ENCODE peak calls at places on chromosomes 13 and 19, in five cellular contexts. C, T, Q, A and B are unnamed samples.
A peak's percentile ranks its signal among the peaks of the same experiment; 100 is the strongest.

GRCh38 chr13:48000559-48001126 is 430 bp downstream of the SUCLA2 start:
- DNase-seq in C (no peak), A (no peak), T (peak; percentile 50), Q (peak; percentile 30), B (peak; percentile 0)

GRCh38 chr13:39405107-39405506 is 197.9 kb downstream of the LHFPL6 start:
- DNase-seq in Q (no peak), A (no peak), T (no peak), C (no peak), B (no peak)

GRCh38 chr19:48812094-48812929 is 1.5 kb upstream of the BCAT2 start:
- DNase-seq in C (peak; percentile 91), Q (peak; percentile 93), T (peak; percentile 97), A (peak; percentile 88), B (no peak)

GRCh38 chr19:32858559-32858958 is 11.0 kb downstream of the SLC7A9 start:
- DNase-seq in C (no peak), T (no peak), A (no peak), Q (no peak), B (no peak)

GRCh38 chr19:2168619-2169424 is 5.1 kb downstream of the DOT1L start:
- DNase-seq in Q (peak; percentile 96), T (no peak), A (peak; percentile 98), C (peak; percentile 96), B (peak; percentile 39)

GRCh38 chr19:40523322-40524047 is 53.2 kb upstream of the SHKBP1 start:
- DNase-seq in C (peak; percentile 82), A (peak; percentile 70), T (peak; percentile 92), Q (peak; percentile 86), B (peak; percentile 8)

GRCh38 chr13:43363156-43363918 is 340.0 kb downstream of the DNAJC15 start:
- DNase-seq in T (no peak), A (peak; percentile 63), C (no peak), Q (no peak), B (no peak)

GRCh38 chr13:32068255-32068654 is 36.7 kb downstream of the FRY start:
- DNase-seq in T (no peak), C (no peak), A (no peak), Q (no peak), B (no peak)

GRCh38 chr19:10317045-10317856 is 1.4 kb upstream of the FDX2 start:
- DNase-seq in Q (no peak), A (no peak), T (no peak), C (no peak), B (no peak)

GRCh38 chr19:57056972-57057371 is 62.8 kb upstream of the USP29 start:
- DNase-seq in T (no peak), A (peak; percentile 50), Q (no peak), C (no peak), B (no peak)

GRCh38 chr19:5345895-5346386 is 5.3 kb upstream of the PTPRS start:
- DNase-seq in T (no peak), A (peak; percentile 85), C (peak; percentile 16), Q (no peak), B (no peak)

GRCh38 chr13:94433055-94433947 is 46.2 kb downstream of the DCT start:
- DNase-seq in T (no peak), A (peak; percentile 85), C (no peak), Q (peak; percentile 83), B (no peak)

GRCh38 chr13:105338044-105338443 is 1197.4 kb downstream of the EFNB2 start:
- DNase-seq in T (no peak), A (no peak), C (no peak), Q (no peak), B (no peak)

GRCh38 chr13:80988752-80989151 is 647.8 kb upstream of the SPRY2 start:
- DNase-seq in A (no peak), Q (no peak), T (no peak), C (no peak), B (no peak)

GRCh38 chr13:34114581-34114980 is 296.6 kb downstream of the RFC3 start:
- DNase-seq in T (peak; percentile 58), Q (no peak), C (no peak), A (no peak), B (no peak)

GRCh38 chr13:31538067-31539042 is 201.0 kb upstream of the RXFP2 start:
- DNase-seq in T (no peak), A (peak; percentile 74), Q (peak; percentile 58), C (no peak), B (no peak)

GRCh38 chr19:28401739-28402138 is 811.2 kb downstream of the UQCRFS1 start:
- DNase-seq in A (no peak), Q (no peak), C (no peak), T (no peak), B (no peak)

GRCh38 chr19:37975071-37975470 is 68.1 kb downstream of the SIPA1L3 start:
- DNase-seq in A (no peak), C (peak; percentile 76), T (no peak), Q (no peak), B (no peak)
- H3K27ac ChIP-seq in A (no peak overlapping the region), C (peak overlapping the region; percentile 64), T (peak overlapping the region; percentile 90), Q (no peak overlapping the region), B (no peak overlapping the region)

DNA sequence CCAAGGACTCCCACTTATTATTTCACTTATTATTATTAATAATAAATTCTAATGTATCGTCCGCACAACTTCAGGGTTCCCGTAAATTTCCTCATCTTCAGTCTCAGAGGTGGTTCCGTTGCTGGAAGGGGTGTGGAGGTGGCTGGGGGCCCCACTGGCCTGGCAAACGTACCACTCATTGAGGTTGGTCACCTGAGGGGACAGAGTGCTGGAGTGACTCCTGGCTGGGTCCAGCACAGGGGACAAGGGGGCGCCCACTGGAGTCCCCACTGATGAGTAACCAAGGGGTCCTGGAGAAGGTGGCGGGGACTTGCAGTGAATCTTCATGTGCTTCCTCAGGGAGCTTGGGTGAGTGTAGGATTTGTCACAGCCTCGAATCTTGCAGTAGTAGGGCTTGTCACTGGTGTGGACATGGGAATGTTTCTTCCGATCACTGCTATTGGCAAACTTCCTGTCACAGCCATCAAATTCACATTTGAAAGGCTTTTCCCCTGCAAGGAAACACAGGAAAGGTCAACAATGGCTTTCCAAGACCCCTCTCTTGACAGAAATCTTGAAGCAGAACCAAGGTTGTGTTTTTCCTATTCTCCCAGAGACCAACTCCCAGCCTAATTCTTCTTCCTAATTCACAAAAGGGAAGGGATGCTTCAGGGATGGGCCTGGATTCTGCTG is 6.1 kb downstream of the ZIC5 start:
- DNase-seq in A (no peak), Q (no peak), T (no peak), C (no peak), B (no peak)
- H3K27me3 ChIP-seq in A (peaks cover 82% of the 10 kb centered on the region), Q (peaks cover 93% of the 10 kb centered on the region), T (no peaks in the 10 kb centered on the region), C (peaks cover 95% of the 10 kb centered on the region), B (peaks cover 82% of the 10 kb centered on the region)

GRCh38 chr19:13615890-13616289 is 109.6 kb upstream of the CACNA1A start:
- DNase-seq in Q (no peak), T (no peak), A (no peak), C (peak; percentile 32), B (no peak)
- H3K4me1 ChIP-seq in Q (no peaks in the 10 kb centered on the region), T (no peaks in the 10 kb centered on the region), A (no peaks in the 10 kb centered on the region), C (no peaks in the 10 kb centered on the region), B (no peaks in the 10 kb centered on the region)

DNA sequence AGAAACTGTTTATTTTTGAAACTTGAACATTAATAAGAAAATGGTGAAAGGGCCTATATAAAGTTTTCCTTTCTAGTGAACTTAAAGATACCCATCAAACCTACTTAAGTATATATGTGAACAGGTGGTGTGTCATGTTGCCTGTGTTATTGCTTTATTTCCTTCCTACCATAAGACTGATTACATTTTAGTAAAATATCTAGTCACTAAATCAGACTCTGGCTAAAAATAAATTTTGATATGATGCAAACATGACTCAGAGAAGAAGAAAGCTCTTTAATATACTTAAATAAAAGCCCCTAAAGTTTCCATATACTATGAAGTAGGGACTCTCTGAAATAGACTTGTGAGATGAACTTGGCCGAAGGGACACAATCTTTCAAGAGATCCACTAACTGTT is 35.1 kb upstream of the FBXL3 start:
- DNase-seq in A (no peak), Q (no peak), C (no peak), T (no peak), B (no peak)
- H3K27ac ChIP-seq in A (no peak overlapping the region), Q (no peak overlapping the region), C (no peak overlapping the region), T (no peak overlapping the region), B (no peak overlapping the region)